ENCODE peak calls at places on chromosomes 4 and X, in seven cellular contexts. I, D, X, R, P, H and Y are unnamed samples.

GRCh38 chr4:2042207-2042946 is 16.8 kb upstream of the NAT8L start:
- DNase-seq in H (peak; percentile 14), I (peak; percentile 60), P (peak; percentile 61), R (no peak), X (peak; percentile 50), D (no peak), Y (peak; percentile 22)

GRCh38 chr4:152605641-152606304 is 69.9 kb upstream of the FBXW7 start:
- DNase-seq in I (no peak), D (peak; percentile 12), R (no peak), X (no peak), H (no peak), P (no peak), Y (no peak)

GRCh38 chr4:75118739-75119138 is 185.8 kb downstream of the PARM1 start:
- DNase-seq in P (no peak), R (no peak), H (no peak), D (no peak), X (no peak), I (no peak), Y (no peak)

GRCh38 chr4:66357316-66357715 is 687.0 kb upstream of the EPHA5 start:
- DNase-seq in H (no peak), D (no peak), I (no peak), X (no peak), P (no peak), R (no peak), Y (no peak)

GRCh38 chrX:17860811-17861495 is at the start of gene RAI2:
- DNase-seq in R (no peak), P (no peak), H (peak; percentile 16), X (peak; percentile 55), I (no peak), D (peak; percentile 50), Y (no peak)

GRCh38 chr4:175884048-175884447 is 72.0 kb upstream of the GPM6A start:
- DNase-seq in D (no peak), I (no peak), H (no peak), R (no peak), X (no peak), P (no peak), Y (no peak)

GRCh38 chrX:153780678-153781427 is at the start of gene SRPK3:
- DNase-seq in X (no peak), P (no peak), I (no peak), H (no peak), R (no peak), D (no peak), Y (no peak)

GRCh38 chr4:8536467-8536866 is 43.7 kb upstream of the GPR78 start:
- DNase-seq in P (no peak), R (no peak), H (no peak), I (no peak), X (no peak), D (no peak), Y (no peak)

GRCh38 chrX:43961699-43962098 is 11.5 kb downstream of the NDP start:
- DNase-seq in R (no peak), H (no peak), D (no peak), I (no peak), X (no peak), P (no peak), Y (peak; percentile 4)

DNA sequence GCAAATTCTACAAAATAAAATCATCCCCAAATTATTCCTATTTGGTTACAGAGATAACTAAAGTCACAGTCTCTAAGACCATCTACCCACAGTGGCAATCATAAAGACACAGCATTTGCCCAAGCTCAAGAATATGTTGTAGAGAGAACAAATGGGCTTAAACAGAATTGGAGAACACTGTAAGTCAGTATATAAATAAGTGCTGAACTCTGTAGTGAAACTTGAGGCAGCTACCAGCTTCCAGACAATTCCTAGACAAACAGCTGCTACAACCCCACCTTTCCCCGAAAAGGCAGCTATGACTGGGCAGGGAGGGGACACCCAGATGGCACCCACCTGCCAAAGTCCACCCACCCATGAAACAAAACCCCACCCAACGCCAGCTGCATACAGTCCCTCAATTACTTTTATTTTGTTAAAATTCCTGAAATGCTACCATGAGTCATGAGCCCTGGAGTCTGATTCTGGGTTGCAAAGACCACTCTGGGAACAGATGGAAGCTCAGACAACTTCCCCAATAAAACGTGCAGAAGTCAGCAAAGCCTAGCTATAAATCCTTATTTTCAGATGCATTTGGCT is 24.4 kb downstream of the RELL1 start:
- DNase-seq in X (no peak), H (no peak), D (no peak), I (no peak), R (no peak), P (no peak), Y (no peak)
- H3K4me1 ChIP-seq in X (peaks cover 66% of the 10 kb centered on the region), H (peaks cover 20% of the 10 kb centered on the region), D (peaks cover 38% of the 10 kb centered on the region), I (peaks cover 6% of the 10 kb centered on the region), R (peaks cover 10% of the 10 kb centered on the region), P (peaks cover 8% of the 10 kb centered on the region), Y (peaks cover 6% of the 10 kb centered on the region)

GRCh38 chrX:2708601-2709200 is 17.6 kb downstream of the CD99 start:
- DNase-seq in X (no peak), D (no peak), P (no peak), I (no peak), H (no peak), R (peak; percentile 5), Y (peak; percentile 65)
- H3K4me1 ChIP-seq in X (peaks cover 73% of the 10 kb centered on the region), D (peaks cover 3% of the 10 kb centered on the region), P (peaks cover 61% of the 10 kb centered on the region), I (peaks cover 62% of the 10 kb centered on the region), H (peaks cover 68% of the 10 kb centered on the region), R (peaks cover 5% of the 10 kb centered on the region), Y (peaks cover 78% of the 10 kb centered on the region)

GRCh38 chr4:39043058-39043696 is 11.0 kb upstream of the TMEM156 start:
- DNase-seq in P (no peak), R (no peak), D (no peak), X (peak; percentile 26), I (no peak), H (no peak), Y (no peak)

GRCh38 chr4:39044364-39044946 is 12.2 kb upstream of the TMEM156 start:
- DNase-seq in P (peak; percentile 96), R (peak; percentile 66), H (peak; percentile 85), I (peak; percentile 96), X (peak; percentile 93), D (peak; percentile 91), Y (peak; percentile 90)

GRCh38 chr4:39042365-39042764 is 10.2 kb upstream of the TMEM156 start:
- DNase-seq in I (no peak), H (no peak), D (no peak), X (no peak), P (no peak), R (no peak), Y (no peak)

GRCh38 chr4:39044947-39045734 is 12.9 kb upstream of the TMEM156 start:
- DNase-seq in P (no peak), X (peak; percentile 69), H (peak; percentile 17), I (peak; percentile 71), R (no peak), D (peak; percentile 24), Y (peak; percentile 63)

DNA sequence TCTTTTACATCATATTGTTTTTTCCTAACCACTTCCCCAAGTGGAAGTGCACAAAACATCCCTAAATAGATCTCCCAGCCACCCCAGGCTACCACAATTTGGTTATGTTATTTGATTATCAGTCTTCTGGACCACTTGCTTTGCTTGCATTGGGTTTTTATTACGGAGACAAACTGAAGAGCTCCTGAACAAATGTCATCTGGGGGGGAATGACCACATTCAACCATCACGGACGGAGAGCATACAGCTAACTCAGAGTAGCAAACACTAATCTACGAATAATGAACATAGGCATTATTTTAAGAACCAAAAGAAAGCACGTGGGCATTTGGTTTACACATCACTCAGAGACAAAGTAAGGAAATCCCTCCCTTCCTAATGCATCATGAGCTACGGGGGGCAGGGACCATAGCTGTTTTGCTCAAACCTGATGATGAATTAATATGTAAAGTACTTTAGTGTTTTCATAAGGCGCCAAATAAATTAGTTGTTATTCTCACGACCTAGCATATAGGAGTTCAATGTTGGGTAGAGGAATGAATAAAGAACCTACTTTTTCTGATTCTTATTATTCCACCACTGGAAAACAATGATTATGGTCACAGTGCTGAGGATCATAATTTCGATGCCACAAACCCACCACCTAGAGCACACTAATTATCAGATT is 11.6 kb upstream of the TMEM156 start:
- DNase-seq in P (no peak), D (no peak), R (no peak), X (no peak), I (no peak), H (no peak), Y (peak; percentile 59)
- H3K4me1 ChIP-seq in P (peaks cover 38% of the 10 kb centered on the region), D (peaks cover 11% of the 10 kb centered on the region), R (no peaks in the 10 kb centered on the region), X (peaks cover 47% of the 10 kb centered on the region), I (peaks cover 28% of the 10 kb centered on the region), H (peaks cover 21% of the 10 kb centered on the region), Y (peaks cover 57% of the 10 kb centered on the region)

DNA sequence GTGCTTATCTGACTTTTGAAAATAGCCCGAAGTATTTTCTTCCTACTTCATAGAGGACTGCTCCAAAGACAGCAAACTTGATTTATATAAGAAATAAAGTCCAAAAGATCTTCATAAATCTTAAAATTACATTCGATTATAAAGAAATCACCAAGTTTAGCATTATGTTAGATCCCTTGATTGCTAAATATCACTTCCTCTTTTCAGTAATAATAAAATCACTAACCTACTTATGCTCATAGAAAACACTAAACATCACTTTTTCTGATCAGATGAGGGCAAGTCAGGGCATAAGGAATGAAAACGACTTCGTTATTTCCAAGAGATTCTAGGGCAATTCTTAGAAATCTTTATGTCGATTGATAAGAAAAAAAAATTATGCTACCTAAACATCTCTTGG is 32.0 kb downstream of the DYNLT3 start:
- DNase-seq in D (no peak), H (no peak), R (no peak), P (no peak), I (no peak), X (no peak), Y (peak; percentile 14)
- H3K4me1 ChIP-seq in D (no peaks in the 10 kb centered on the region), H (no peaks in the 10 kb centered on the region), R (no peaks in the 10 kb centered on the region), P (no peaks in the 10 kb centered on the region), I (no peaks in the 10 kb centered on the region), X (no peaks in the 10 kb centered on the region), Y (peaks cover 84% of the 10 kb centered on the region)

DNA sequence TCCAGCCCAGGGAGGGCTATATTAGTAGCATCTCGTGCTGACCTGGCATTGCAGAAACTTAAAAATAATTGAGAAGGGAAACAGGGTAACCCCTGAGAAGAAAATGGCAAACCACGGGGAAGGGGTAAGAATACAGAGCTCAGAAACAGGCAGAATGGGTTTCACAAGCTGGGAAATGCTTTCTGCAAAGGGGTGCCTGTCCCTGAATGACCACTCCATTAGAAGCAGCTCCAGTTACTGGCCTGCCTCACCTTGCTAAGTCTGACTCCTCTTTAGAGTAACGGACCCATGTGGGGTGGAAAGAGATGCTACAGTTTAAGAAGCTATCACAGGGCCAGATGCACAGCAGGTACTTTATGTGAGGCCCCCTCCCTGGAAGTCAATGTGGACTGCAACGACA is 2.5 kb downstream of the WDR1 start:
- DNase-seq in I (no peak), P (no peak), X (no peak), H (no peak), R (no peak), D (no peak), Y (no peak)
- H3K4me1 ChIP-seq in I (peaks cover 61% of the 10 kb centered on the region), P (peaks cover 85% of the 10 kb centered on the region), X (peaks cover 73% of the 10 kb centered on the region), H (peaks cover 81% of the 10 kb centered on the region), R (peaks cover 17% of the 10 kb centered on the region), D (peaks cover 11% of the 10 kb centered on the region), Y (peaks cover 24% of the 10 kb centered on the region)

DNA sequence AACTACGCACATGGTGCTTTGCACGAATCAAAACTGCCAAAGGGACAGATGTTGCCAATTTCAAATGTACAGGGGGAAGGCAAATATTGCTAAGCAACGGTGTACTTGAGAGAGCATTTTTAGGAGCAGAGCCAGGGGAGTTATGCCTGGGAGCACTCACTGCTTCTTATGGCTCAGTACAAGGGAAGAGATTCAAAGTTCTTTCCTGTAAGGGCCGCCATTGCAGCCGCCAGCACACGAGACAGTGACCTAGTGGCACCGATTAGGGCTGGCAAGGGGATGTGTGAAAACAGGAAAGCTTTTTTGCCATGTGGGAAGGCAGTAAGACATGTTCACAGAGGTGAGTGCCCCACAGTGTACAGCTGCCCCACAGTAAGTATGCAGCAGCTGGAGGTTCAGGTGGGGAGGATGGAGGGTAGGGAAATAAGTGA is 133.8 kb downstream of the AFF1 start:
- DNase-seq in R (no peak), I (no peak), P (no peak), X (no peak), D (no peak), H (no peak), Y (peak; percentile 53)
- H3K4me1 ChIP-seq in R (no peaks in the 10 kb centered on the region), I (peaks cover 5% of the 10 kb centered on the region), P (peaks cover 7% of the 10 kb centered on the region), X (peaks cover 40% of the 10 kb centered on the region), D (peaks cover 33% of the 10 kb centered on the region), H (peaks cover 8% of the 10 kb centered on the region), Y (peaks cover 63% of the 10 kb centered on the region)